ENCODE peak calls at places on chromosomes 11 and 22, in seven cellular contexts. J is Peyer's patch, E is PC-3, Z is astrocyte of the cerebellum, P is astrocyte of the spinal cord, U is foreskin fibroblast, V is choroid plexus epithelial cell. N is an unnamed sample.

GRCh38 chr11:1054143-1055108 is 17.9 kb upstream of the MUC6 start:
- DNase-seq in P (no peak), J (peak; percentile 87), U (peak; percentile 74), E (peak; percentile 83), V (peak; percentile 7), Z (no peak), N (peak; percentile 11)

GRCh38 chr11:94581926-94582325 is 14.8 kb downstream of the PIWIL4 start:
- DNase-seq in V (no peak), Z (no peak), P (no peak), E (no peak), J (no peak), U (no peak), N (no peak)

GRCh38 chr11:126072821-126073594 is 10.3 kb upstream of the CDON start:
- DNase-seq in V (no peak), J (no peak), P (no peak), E (peak; percentile 41), Z (no peak), U (no peak), N (no peak)

GRCh38 chr11:65502274-65502851 is 3.5 kb downstream of the MALAT1 start:
- DNase-seq in P (peak; percentile 75), U (peak; percentile 41), V (peak; percentile 72), Z (no peak), E (no peak), J (no peak), N (peak; percentile 61)

GRCh38 chr11:120128392-120129172 is 9.3 kb downstream of the TRIM29 start:
- DNase-seq in P (peak; percentile 20), V (no peak), U (peak; percentile 75), J (peak; percentile 86), E (peak; percentile 90), Z (peak; percentile 4), N (peak; percentile 77)

GRCh38 chr11:88531776-88532175 is 194.2 kb upstream of the CTSC start:
- DNase-seq in P (no peak), E (no peak), V (no peak), Z (no peak), U (no peak), J (no peak), N (no peak)

GRCh38 chr11:60175860-60176275 is 7.0 kb downstream of the MS4A6A start:
- DNase-seq in U (no peak), V (no peak), E (no peak), P (no peak), J (no peak), Z (no peak), N (no peak)

GRCh38 chr11:9315078-9315688 is 790 bp upstream of the TMEM41B start:
- DNase-seq in J (no peak), U (no peak), E (no peak), Z (no peak), P (peak; percentile 22), V (no peak), N (no peak)

GRCh38 chr22:45480717-45481116 is 22.0 kb upstream of the FBLN1 start:
- DNase-seq in J (no peak), U (no peak), V (no peak), E (no peak), P (no peak), Z (no peak), N (no peak)

GRCh38 chr11:71572811-71573210 is 7.4 kb downstream of the KRTAP5-10 start:
- DNase-seq in J (no peak), U (no peak), E (no peak), P (no peak), V (no peak), Z (no peak), N (no peak)

GRCh38 chr11:110100476-110101240 is 7.5 kb downstream of the ZC3H12C start:
- DNase-seq in P (no peak), V (peak; percentile 60), U (no peak), E (no peak), J (no peak), Z (no peak), N (no peak)

GRCh38 chr11:33976351-33977199 is 75.0 kb upstream of the CAPRIN1 start:
- DNase-seq in U (peak; percentile 24), E (no peak), J (no peak), V (peak; percentile 35), P (no peak), Z (no peak), N (no peak)

GRCh38 chr11:28086569-28086968 is 21.4 kb downstream of the KIF18A start:
- DNase-seq in U (peak; percentile 77), E (peak; percentile 80), J (no peak), V (peak; percentile 51), Z (no peak), P (peak; percentile 55), N (peak; percentile 73)

GRCh38 chr11:120784566-120785251 is 239.2 kb upstream of the TBCEL start:
- DNase-seq in J (no peak), P (no peak), U (no peak), E (no peak), V (no peak), Z (no peak), N (no peak)

GRCh38 chr22:36562261-36562835 is 33.4 kb upstream of the EIF3D start:
- DNase-seq in P (peak; percentile 16), E (peak; percentile 59), Z (no peak), U (peak; percentile 51), V (peak; percentile 16), J (no peak), N (peak; percentile 37)

GRCh38 chr11:95925011-95925410 is 1.1 kb upstream of the MTMR2 start:
- DNase-seq in V (peak; percentile 68), U (peak; percentile 20), Z (no peak), J (no peak), P (peak; percentile 37), E (peak; percentile 92), N (no peak)

GRCh38 chr11:46243796-46244109 is 33.7 kb upstream of the CREB3L1 start:
- DNase-seq in E (no peak), P (no peak), U (no peak), J (no peak), Z (no peak), V (no peak), N (no peak)
- TF ChIP-seq CTCF in E (no peak), P (no peak), U (no peak), J (no peak), Z (no peak), V (no peak), N (no peak)

DNA sequence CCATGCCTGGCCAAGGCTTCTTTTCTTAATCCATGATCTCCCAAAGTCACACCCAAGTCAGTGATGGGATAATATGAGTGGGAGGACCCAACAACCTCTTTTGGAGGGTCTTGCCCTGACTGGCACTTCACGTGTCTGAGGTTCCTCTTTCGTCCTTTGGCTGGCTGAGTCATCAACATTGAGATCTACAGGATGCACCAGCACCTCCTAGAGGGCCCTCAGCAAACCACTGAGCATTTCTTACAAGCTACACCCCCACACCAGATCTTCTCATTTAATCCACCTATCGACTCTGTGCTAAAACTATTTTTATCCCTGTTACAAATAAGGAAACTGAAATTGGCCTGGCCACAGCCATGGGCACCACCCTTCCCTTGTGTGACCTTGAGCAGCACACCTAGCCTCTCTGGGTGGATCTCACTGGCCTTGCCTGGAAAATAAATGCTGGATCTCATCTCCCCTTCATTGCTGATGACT is 63.4 kb downstream of the FLI1 start:
- DNase-seq in E (peak; percentile 50), P (peak; percentile 29), J (no peak), U (no peak), Z (no peak), V (peak; percentile 87), N (peak; percentile 31)
- TF ChIP-seq CTCF in E (peak; percentile 63), P (peak; percentile 37), J (peak; percentile 44), U (no peak), Z (peak; percentile 15), V (peak; percentile 79), N (peak; percentile 67)

GRCh38 chr11:44213148-44213547 is 96.8 kb downstream of the ALX4 start:
- DNase-seq in E (no peak), V (no peak), P (no peak), U (no peak), Z (no peak), J (no peak), N (no peak)
- TF ChIP-seq CTCF in E (no peak), V (no peak), P (no peak), U (no peak), Z (no peak), J (no peak), N (no peak)

GRCh38 chr11:104876838-104877500 is 21.3 kb downstream of the CASP12 start:
- DNase-seq in P (no peak), E (no peak), V (no peak), J (no peak), U (no peak), Z (no peak), N (no peak)

GRCh38 chr11:104872393-104872792 is 25.9 kb downstream of the CASP12 start:
- DNase-seq in U (no peak), V (no peak), P (no peak), J (no peak), E (no peak), Z (no peak), N (no peak)

GRCh38 chr11:104870910-104871309 is 27.4 kb downstream of the CASP12 start:
- DNase-seq in V (peak; percentile 59), Z (peak; percentile 70), E (no peak), J (no peak), P (peak; percentile 55), U (peak; percentile 49), N (no peak)

GRCh38 chr11:104876324-104876723 is 21.9 kb downstream of the CASP12 start:
- DNase-seq in E (no peak), J (no peak), V (no peak), P (no peak), U (no peak), Z (no peak), N (no peak)

DNA sequence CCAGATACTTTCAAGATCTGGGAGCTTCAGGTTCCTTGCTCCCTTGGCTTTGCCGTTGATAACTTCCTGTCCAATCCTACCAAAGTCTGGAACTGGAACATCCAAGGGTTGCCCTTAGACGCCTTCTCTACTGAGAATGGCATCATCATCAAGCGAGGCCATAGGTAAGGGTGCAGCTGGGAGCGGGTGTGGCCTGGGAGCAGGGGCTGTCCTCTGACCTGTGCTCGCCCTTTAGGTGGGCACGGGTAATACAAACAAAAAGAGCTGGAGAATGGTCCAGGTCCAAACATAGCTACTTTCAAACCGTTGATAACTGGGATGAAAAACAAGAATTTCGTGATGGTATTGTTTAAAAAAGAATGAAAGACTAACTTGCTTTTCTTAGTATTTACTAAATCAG is 25.0 kb downstream of the CASP12 start:
- DNase-seq in J (no peak), V (no peak), Z (no peak), P (no peak), U (no peak), E (no peak), N (no peak)
- TF ChIP-seq CTCF in J (no peak), V (no peak), Z (no peak), P (peak; percentile 3), U (no peak), E (peak; percentile 45), N (peak; percentile 26)

DNA sequence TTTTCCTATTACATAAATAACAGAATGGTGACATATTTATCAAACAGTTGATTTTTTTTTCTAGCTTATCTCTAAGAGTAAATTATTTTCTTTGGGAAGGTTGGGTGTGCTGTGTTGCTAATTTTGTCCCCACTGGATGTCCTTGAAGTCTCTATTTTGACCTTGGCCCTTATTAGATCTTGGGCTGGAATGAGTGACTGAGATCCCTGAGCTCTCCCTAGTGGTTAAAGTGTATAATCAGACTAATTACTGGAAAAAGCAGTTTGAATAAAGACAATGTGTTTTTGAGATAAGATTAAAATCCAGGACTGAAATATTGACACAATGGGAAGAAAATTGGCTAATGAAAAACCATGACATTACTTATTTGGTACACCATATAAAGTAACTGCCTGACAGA is 56.1 kb downstream of the AASDHPPT start:
- DNase-seq in U (peak; percentile 21), V (peak; percentile 31), E (peak; percentile 32), P (no peak), J (no peak), Z (no peak), N (no peak)
- TF ChIP-seq CTCF in U (no peak), V (peak; percentile 51), E (peak; percentile 71), P (peak; percentile 2), J (no peak), Z (no peak), N (peak; percentile 54)